ENCODE peak calls at places on chromosomes 4 and X, in five cellular contexts. I, S, O, V and K are unnamed samples.
A peak's percentile ranks its signal among the peaks of the same experiment; 100 is the strongest.

GRCh38 chrX:70096052-70096451 is 33.8 kb downstream of the OTUD6A start:
- DNase-seq in I (peak; percentile 5), S (no peak), O (peak; percentile 32), V (no peak), K (peak; percentile 57)

GRCh38 chrX:79182616-79183015 is 38.1 kb downstream of the GPR174 start:
- DNase-seq in I (no peak), S (no peak), O (no peak), V (no peak), K (no peak)

GRCh38 chr4:113292371-113293042 is 243.1 kb downstream of the ANK2 start:
- DNase-seq in I (peak; percentile 8), S (no peak), O (no peak), V (peak; percentile 30), K (no peak)

GRCh38 chrX:17977696-17978095 is 116.6 kb upstream of the RAI2 start:
- DNase-seq in I (no peak), S (no peak), O (no peak), V (no peak), K (no peak)

GRCh38 chr4:26441110-26441509 is 49.2 kb downstream of the CCKAR start:
- DNase-seq in I (no peak), S (no peak), O (peak; percentile 53), V (peak; percentile 64), K (peak; percentile 57)

GRCh38 chrX:132443736-132444135 is 45.1 kb downstream of the MBNL3 start:
- DNase-seq in I (no peak), S (no peak), O (peak; percentile 2), V (no peak), K (peak; percentile 9)

GRCh38 chr4:6999172-7000086 is 43.7 kb upstream of the TADA2B start:
- DNase-seq in I (no peak), S (no peak), O (peak; percentile 94), V (no peak), K (peak; percentile 6)

GRCh38 chr4:155541716-155542115 is 124.9 kb upstream of the GUCY1A1 start:
- DNase-seq in I (no peak), S (no peak), O (no peak), V (peak; percentile 11), K (peak; percentile 12)

GRCh38 chrX:10156199-10157031 is at the start of gene CLCN4:
- DNase-seq in I (peak; percentile 76), S (no peak), O (no peak), V (peak; percentile 8), K (peak; percentile 36)

GRCh38 chrX:151754042-151754419 is 19.5 kb downstream of the CNGA2 start:
- DNase-seq in I (no peak), S (no peak), O (peak; percentile 74), V (peak; percentile 88), K (peak; percentile 64)

GRCh38 chr4:177987896-177988295 is 545.7 kb upstream of the AGA start:
- DNase-seq in I (no peak), S (no peak), O (no peak), V (no peak), K (no peak)

GRCh38 chr4:14906805-14907204 is 95.5 kb upstream of the CPEB2 start:
- DNase-seq in I (no peak), S (no peak), O (no peak), V (peak; percentile 4), K (no peak)

GRCh38 chr4:78004270-78004669 is 52.9 kb upstream of the FRAS1 start:
- DNase-seq in I (no peak), S (no peak), O (peak; percentile 88), V (peak; percentile 64), K (no peak)

GRCh38 chrX:23952401-23952800 is 44.6 kb downstream of the CXorf58 start:
- DNase-seq in I (no peak), S (no peak), O (peak; percentile 21), V (no peak), K (no peak)

GRCh38 chr4:4426511-4427477 is 39.9 kb downstream of the NSG1 start:
- DNase-seq in I (no peak), S (no peak), O (peak; percentile 6), V (peak; percentile 42), K (no peak)

GRCh38 chr4:109375778-109376414 is 57.7 kb upstream of the SEC24B start:
- DNase-seq in I (no peak), S (no peak), O (peak; percentile 68), V (no peak), K (no peak)

GRCh38 chrX:155022587-155022986 is at the start of gene F8:
- DNase-seq in I (no peak), S (no peak), O (no peak), V (no peak), K (no peak)

GRCh38 chr4:8269535-8270417 is at the start of gene HTRA3:
- DNase-seq in I (peak; percentile 73), S (no peak), O (no peak), V (peak; percentile 49), K (peak; percentile 77)
- TF ChIP-seq CTCF in I (no peak), S (no peak), O (no peak), V (no peak), K (no peak)

GRCh38 chrX:107119281-107119680 is 659 bp upstream of the RBM41 start:
- DNase-seq in I (no peak), S (no peak), O (peak; percentile 1), V (peak; percentile 6), K (peak; percentile 1)
- H3K4me3 ChIP-seq in I (no peak overlapping the region), S (peak overlapping the region; percentile 71), O (no peak overlapping the region), V (no peak overlapping the region), K (no peak overlapping the region)

GRCh38 chr4:20075479-20075878 is 176.2 kb upstream of the SLIT2 start:
- DNase-seq in I (no peak), S (no peak), O (no peak), V (no peak), K (peak; percentile 22)
- TF ChIP-seq CTCF in I (peak; percentile 20), S (no peak), O (no peak), V (no peak), K (no peak)

GRCh38 chrX:129843459-129844306 is at the start of gene ZDHHC9:
- DNase-seq in I (peak; percentile 89), S (peak; percentile 49), O (peak; percentile 65), V (peak; percentile 86), K (peak; percentile 93)

GRCh38 chrX:129843209-129843458 is 552 bp downstream of the ZDHHC9 start:
- DNase-seq in I (no peak), S (no peak), O (no peak), V (no peak), K (no peak)

GRCh38 chrX:129840334-129840733 is 3.4 kb downstream of the ZDHHC9 start:
- DNase-seq in I (no peak), S (no peak), O (no peak), V (no peak), K (peak; percentile 19)

GRCh38 chrX:129845616-129846190 is 2.0 kb upstream of the ZDHHC9 start:
- DNase-seq in I (no peak), S (no peak), O (peak; percentile 10), V (no peak), K (no peak)

DNA sequence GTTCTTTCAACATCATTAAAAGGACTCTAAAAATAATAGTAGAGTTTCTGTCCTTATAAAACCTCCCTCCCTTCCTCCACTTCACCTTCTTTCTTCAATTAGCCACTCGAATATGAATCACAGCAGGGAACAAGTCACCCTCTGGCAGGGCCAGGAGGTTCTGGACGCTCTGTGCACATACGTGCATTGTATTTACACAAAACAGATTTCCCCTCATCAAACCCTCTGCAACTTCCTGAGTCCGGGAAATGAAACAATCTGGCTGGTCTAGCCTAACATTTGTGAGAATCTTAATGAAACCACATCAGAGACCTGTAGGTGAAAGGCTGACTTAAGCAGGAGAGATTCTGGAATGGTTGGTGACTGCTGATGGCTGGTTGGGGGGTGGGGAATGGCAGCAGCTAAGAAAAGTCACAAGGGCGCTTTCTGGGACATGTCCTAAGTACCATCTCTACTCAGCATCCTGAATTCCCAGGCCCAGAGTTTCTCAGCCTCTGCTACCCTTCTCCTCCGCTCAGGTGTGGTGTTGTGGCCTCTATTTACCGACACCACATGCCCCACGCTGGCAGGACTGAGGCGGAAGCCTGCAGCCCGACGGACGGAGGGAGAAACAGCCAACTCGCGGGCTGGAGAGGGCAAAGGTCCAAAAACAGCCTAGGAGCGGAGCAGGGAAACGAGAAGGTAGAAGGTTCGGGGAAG is 1.0 kb downstream of the ZDHHC9 start:
- DNase-seq in I (peak; percentile 5), S (no peak), O (peak; percentile 46), V (peak; percentile 55), K (peak; percentile 69)
- H3K4me3 ChIP-seq in I (peak overlapping the region; percentile 85), S (peak overlapping the region; percentile 85), O (peak overlapping the region; percentile 81), V (peak overlapping the region; percentile 62), K (peak overlapping the region; percentile 71)